ENCODE peak calls at places on chromosome 14, in nine cellular contexts. S, V, Y, X, A, U, N, J and W are unnamed samples.
A peak's percentile ranks its signal among the peaks of the same experiment; 100 is the strongest.

GRCh38 chr14:43647302-43647701 is 859.8 kb downstream of the FSCB start:
- DNase-seq in S (no peak), V (no peak), Y (no peak), X (no peak), A (no peak), U (no peak), N (no peak), J (no peak), W (no peak)

GRCh38 chr14:24196071-24197061 is 1.1 kb upstream of the TM9SF1 start:
- DNase-seq in S (peak; percentile 22), V (peak; percentile 71), Y (peak; percentile 27), X (no peak), A (no peak), U (no peak), N (no peak), J (no peak), W (no peak)

GRCh38 chr14:73100334-73100733 is 36.0 kb upstream of the PSEN1 start:
- DNase-seq in S (no peak), V (no peak), Y (no peak), X (no peak), A (no peak), U (no peak), N (no peak), J (no peak), W (no peak)

GRCh38 chr14:88551936-88552565 is 2.8 kb downstream of the PTPN21 start:
- DNase-seq in S (peak; percentile 19), V (no peak), Y (peak; percentile 34), X (peak; percentile 22), A (no peak), U (no peak), N (no peak), J (peak; percentile 69), W (no peak)

GRCh38 chr14:77459072-77459723 is 1.3 kb downstream of the AHSA1 start:
- DNase-seq in S (peak; percentile 77), V (peak; percentile 79), Y (peak; percentile 57), X (peak; percentile 39), A (no peak), U (no peak), N (peak; percentile 64), J (no peak), W (no peak)

GRCh38 chr14:60724080-60724618 is at the start of gene SIX4:
- DNase-seq in S (peak; percentile 92), V (peak; percentile 74), Y (peak; percentile 86), X (peak; percentile 81), A (peak; percentile 16), U (peak; percentile 71), N (no peak), J (peak; percentile 87), W (peak; percentile 79)

GRCh38 chr14:88521818-88522217 is 33.0 kb downstream of the PTPN21 start:
- DNase-seq in S (peak; percentile 27), V (no peak), Y (peak; percentile 37), X (no peak), A (no peak), U (no peak), N (no peak), J (no peak), W (no peak)

GRCh38 chr14:90239139-90239538 is 17.2 kb upstream of the PSMC1 start:
- DNase-seq in S (no peak), V (peak; percentile 39), Y (peak; percentile 12), X (no peak), A (no peak), U (no peak), N (no peak), J (no peak), W (no peak)

GRCh38 chr14:51917186-51917585 is 56.8 kb downstream of the GNG2 start:
- DNase-seq in S (no peak), V (no peak), Y (no peak), X (no peak), A (no peak), U (no peak), N (no peak), J (peak; percentile 80), W (no peak)

GRCh38 chr14:59281613-59282012 is 93.1 kb downstream of the DAAM1 start:
- DNase-seq in S (peak; percentile 72), V (no peak), Y (peak; percentile 82), X (no peak), A (no peak), U (no peak), N (no peak), J (no peak), W (no peak)

GRCh38 chr14:97878727-97879126 is 1081.5 kb downstream of the VRK1 start:
- DNase-seq in S (no peak), V (no peak), Y (peak; percentile 73), X (peak; percentile 14), A (no peak), U (no peak), N (peak; percentile 45), J (peak; percentile 66), W (no peak)

GRCh38 chr14:88229428-88229827 is 93.6 kb downstream of the KCNK10 start:
- DNase-seq in S (no peak), V (no peak), Y (no peak), X (no peak), A (no peak), U (no peak), N (no peak), J (no peak), W (no peak)

GRCh38 chr14:53278602-53279506 is 125.7 kb upstream of the DDHD1 start:
- DNase-seq in S (peak; percentile 89), V (peak; percentile 45), Y (peak; percentile 52), X (no peak), A (no peak), U (no peak), N (no peak), J (no peak), W (no peak)

GRCh38 chr14:33836895-33837577 is 113.8 kb downstream of the EGLN3 start:
- DNase-seq in S (no peak), V (no peak), Y (peak; percentile 15), X (no peak), A (no peak), U (no peak), N (no peak), J (no peak), W (no peak)
- H3K4me3 ChIP-seq in S (no peak overlapping the region), V (no peak overlapping the region), Y (no peak overlapping the region), X (no peak overlapping the region), A (no peak overlapping the region), U (no peak overlapping the region), N (no peak overlapping the region), J (no peak overlapping the region), W (no peak overlapping the region)

DNA sequence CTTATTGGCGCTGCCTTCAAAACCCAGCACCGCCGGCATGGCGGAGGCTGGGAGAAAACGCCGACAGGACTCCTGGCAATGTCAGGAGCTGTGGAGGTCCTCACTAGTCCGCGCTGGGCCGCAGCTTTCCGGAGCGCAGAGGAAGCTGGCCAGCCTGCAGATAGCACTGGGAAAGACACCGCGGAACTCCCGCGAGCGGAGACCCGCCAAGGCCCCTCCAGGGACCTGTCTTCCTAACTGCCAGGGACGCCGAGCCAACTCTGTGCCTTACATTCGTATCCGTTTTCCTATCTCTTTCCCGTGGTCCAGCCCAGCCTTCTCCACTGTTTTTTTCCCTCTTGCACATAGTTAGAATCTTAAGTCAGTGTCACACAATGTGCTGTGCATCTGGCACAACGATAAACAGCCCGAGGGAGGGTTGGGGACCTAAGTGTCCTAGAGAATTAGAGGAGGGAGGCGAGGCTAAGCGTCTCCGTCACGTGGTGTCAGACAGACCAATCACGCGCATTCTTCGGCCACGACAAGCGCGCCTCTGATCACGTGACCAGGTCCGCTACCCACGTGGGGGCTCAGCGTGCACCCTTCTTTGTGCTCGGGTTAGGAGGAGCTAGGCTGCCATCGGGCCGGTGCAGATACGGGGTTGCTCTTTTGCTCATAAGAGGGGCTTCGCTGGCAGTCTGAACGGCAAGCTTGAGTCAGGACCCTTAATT is at the start of the genes APEX1 and OSGEP:
- DNase-seq in S (peak; percentile 99), V (peak; percentile 100), Y (peak; percentile 97), X (peak; percentile 99), A (peak; percentile 93), U (peak; percentile 99), N (peak; percentile 99), J (peak; percentile 99), W (peak; percentile 99)
- H3K36me3 ChIP-seq in S (peaks cover 28% of the 10 kb centered on the region), V (peaks cover 76% of the 10 kb centered on the region), Y (peaks cover 20% of the 10 kb centered on the region), X (peaks cover 3% of the 10 kb centered on the region), A (peaks cover 46% of the 10 kb centered on the region), U (peaks cover 65% of the 10 kb centered on the region), N (peaks cover 59% of the 10 kb centered on the region), J (peaks cover 42% of the 10 kb centered on the region), W (peaks cover 7% of the 10 kb centered on the region)

GRCh38 chr14:100374270-100374669 is 51.1 kb downstream of the SLC25A47 start:
- DNase-seq in S (no peak), V (no peak), Y (no peak), X (no peak), A (no peak), U (no peak), N (no peak), J (no peak), W (no peak)
- H3K4me3 ChIP-seq in S (peak overlapping the region; percentile 60), V (peak overlapping the region; percentile 91), Y (peak overlapping the region; percentile 91), X (no peak overlapping the region), A (peak overlapping the region; percentile 76), U (peak overlapping the region; percentile 89), N (no peak overlapping the region), J (no peak overlapping the region), W (no peak overlapping the region)

GRCh38 chr14:99225804-99226203 is 46.2 kb downstream of the BCL11B start:
- DNase-seq in S (no peak), V (no peak), Y (no peak), X (no peak), A (no peak), U (no peak), N (no peak), J (no peak), W (no peak)
- H3K36me3 ChIP-seq in S (no peaks in the 10 kb centered on the region), V (no peaks in the 10 kb centered on the region), Y (no peaks in the 10 kb centered on the region), X (no peaks in the 10 kb centered on the region), A (no peaks in the 10 kb centered on the region), U (no peaks in the 10 kb centered on the region), N (peaks cover 50% of the 10 kb centered on the region), J (no peaks in the 10 kb centered on the region), W (no peaks in the 10 kb centered on the region)

DNA sequence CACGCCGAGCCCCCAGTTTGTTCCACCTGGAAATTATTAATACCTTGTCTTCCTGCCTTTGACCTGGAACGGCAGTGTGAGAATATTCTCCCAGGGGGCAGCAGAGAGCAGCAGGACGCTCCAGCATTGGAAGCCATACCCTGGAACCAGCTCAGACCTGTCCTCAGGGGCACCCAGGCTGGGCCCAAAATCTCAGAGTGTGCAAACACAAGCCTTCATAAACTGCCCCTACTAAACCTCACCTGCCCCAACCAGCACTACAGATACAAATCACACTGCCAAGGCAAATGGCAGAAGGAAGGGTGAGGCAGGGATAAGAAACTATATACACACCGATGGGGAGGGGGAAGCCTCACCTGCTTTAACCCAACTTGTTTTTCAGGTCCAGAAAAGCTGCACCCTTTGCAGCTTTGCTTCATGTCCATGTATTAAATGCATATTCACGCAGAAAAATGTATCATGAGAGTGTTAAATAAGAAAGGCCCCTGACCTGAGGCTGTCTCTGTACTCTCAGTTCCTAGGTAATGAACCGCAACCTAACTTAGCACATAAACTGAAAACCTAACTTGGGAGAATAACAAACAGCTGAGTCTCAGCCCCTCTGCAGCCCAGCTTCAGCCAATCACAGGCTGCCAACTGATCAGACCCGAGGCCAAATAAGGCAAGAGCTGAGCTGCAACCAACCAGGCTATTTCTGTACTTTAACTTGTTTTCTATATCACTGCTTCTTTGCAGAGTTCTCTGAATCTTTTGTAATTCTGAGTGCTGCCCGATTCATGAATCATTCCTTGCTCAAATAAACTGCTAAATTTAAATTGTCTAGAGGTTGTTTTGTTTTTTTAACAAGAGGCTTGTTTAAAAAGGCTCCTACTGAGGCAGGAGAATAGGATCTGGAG is 130.1 kb downstream of the SPTSSA start:
- DNase-seq in S (peak; percentile 62), V (peak; percentile 74), Y (peak; percentile 71), X (peak; percentile 72), A (no peak), U (peak; percentile 70), N (peak; percentile 60), J (no peak), W (peak; percentile 77)
- H3K4me3 ChIP-seq in S (no peak overlapping the region), V (peak overlapping the region; percentile 6), Y (no peak overlapping the region), X (no peak overlapping the region), A (no peak overlapping the region), U (no peak overlapping the region), N (no peak overlapping the region), J (no peak overlapping the region), W (no peak overlapping the region)